ENCODE peak calls at places on chromosomes 7 and 10, in six cellular contexts. E is HL-60; G is prostate gland; V is tibial nerve; R is Karpas-422; Z is CD8-positive, alpha-beta T cell. C is an unnamed sample.

GRCh38 chr7:101516849-101517248 is 112.2 kb downstream of the MYL10 start:
- DNase-seq in R (no peak), V (no peak), E (no peak), Z (no peak), G (no peak), C (no peak)

GRCh38 chr7:75842836-75843446 is 29.3 kb upstream of the CCL24 start:
- DNase-seq in V (peak; percentile 30), E (peak; percentile 68), R (no peak), G (peak; percentile 20), Z (no peak), C (no peak)

GRCh38 chr10:84191106-84191505 is 3.2 kb upstream of the CDHR1 start:
- DNase-seq in V (no peak), E (no peak), R (no peak), G (no peak), Z (peak; percentile 62), C (peak; percentile 36)

GRCh38 chr7:44561962-44562621 is 11.6 kb downstream of the DDX56 start:
- DNase-seq in E (no peak), V (no peak), G (no peak), Z (no peak), R (no peak), C (no peak)

GRCh38 chr10:110618206-110618605 is 25.9 kb upstream of the RBM20 start:
- DNase-seq in R (no peak), Z (no peak), E (no peak), G (no peak), V (no peak), C (no peak)

GRCh38 chr10:104557966-104558365 is 83.1 kb upstream of the SORCS3 start:
- DNase-seq in V (no peak), R (no peak), Z (no peak), E (no peak), G (no peak), C (no peak)

GRCh38 chr7:47536705-47537611 is 45.0 kb downstream of the TNS3 start:
- DNase-seq in Z (no peak), G (peak; percentile 48), R (no peak), E (no peak), V (peak; percentile 45), C (no peak)

GRCh38 chr7:46607176-46607575 is 686.1 kb upstream of the IGFBP3 start:
- DNase-seq in G (no peak), E (no peak), R (no peak), V (no peak), Z (no peak), C (no peak)

GRCh38 chr7:115632636-115633035 is 397.9 kb downstream of the TFEC start:
- DNase-seq in R (no peak), G (no peak), E (no peak), V (no peak), Z (no peak), C (no peak)

GRCh38 chr7:16698200-16698910 is 52.4 kb downstream of the BZW2 start:
- DNase-seq in G (no peak), V (no peak), Z (no peak), E (no peak), R (no peak), C (no peak)

GRCh38 chr7:147199868-147200267 is 1083.3 kb downstream of the CNTNAP2 start:
- DNase-seq in R (no peak), G (no peak), Z (no peak), V (no peak), E (no peak), C (no peak)

GRCh38 chr7:126079581-126079980 is 1150.0 kb upstream of the POT1 start:
- DNase-seq in V (no peak), R (no peak), E (no peak), Z (no peak), G (no peak), C (no peak)

GRCh38 chr7:74178632-74179031 is 4.5 kb downstream of the EIF4H start:
- DNase-seq in G (no peak), V (no peak), E (no peak), R (no peak), Z (no peak), C (no peak)

GRCh38 chr10:43671659-43672555 is 23.2 kb upstream of the ZNF32 start:
- DNase-seq in Z (peak; percentile 67), E (peak; percentile 43), G (peak; percentile 63), R (peak; percentile 86), V (peak; percentile 95), C (peak; percentile 27)

GRCh38 chr10:78914502-78915330 is 154.1 kb upstream of the ZMIZ1 start:
- DNase-seq in Z (no peak), G (peak; percentile 15), R (peak; percentile 58), V (peak; percentile 33), E (no peak), C (no peak)

GRCh38 chr7:42522227-42522991 is 285.4 kb upstream of the GLI3 start:
- DNase-seq in E (no peak), Z (no peak), G (no peak), V (peak; percentile 6), R (no peak), C (no peak)

GRCh38 chr7:134366481-134366880 is 49.8 kb upstream of the SLC35B4 start:
- DNase-seq in R (no peak), E (no peak), G (no peak), Z (no peak), V (no peak), C (no peak)

GRCh38 chr10:63217120-63217605 is 84.0 kb downstream of the NRBF2 start:
- DNase-seq in G (peak; percentile 44), Z (no peak), V (peak; percentile 35), R (peak; percentile 81), E (peak; percentile 45), C (no peak)

GRCh38 chr10:124736491-124737136 is 7.6 kb downstream of the FAM53B start:
- DNase-seq in Z (peak; percentile 49), E (no peak), V (peak; percentile 64), G (peak; percentile 60), R (no peak), C (no peak)

GRCh38 chr7:103150192-103150591 is 1.3 kb upstream of the NAPEPLD start:
- DNase-seq in Z (no peak), G (no peak), E (no peak), R (peak; percentile 47), V (no peak), C (no peak)

GRCh38 chr10:108363566-108363965 is 1199.1 kb upstream of the SORCS1 start:
- DNase-seq in G (no peak), E (no peak), Z (no peak), V (no peak), R (no peak), C (no peak)

GRCh38 chr10:131068311-131068710 is 243.2 kb downstream of the TCERG1L start:
- DNase-seq in G (no peak), V (no peak), Z (no peak), R (no peak), E (no peak), C (no peak)

GRCh38 chr7:140435252-140435895 is 31.5 kb downstream of the RAB19 start:
- DNase-seq in G (no peak), Z (no peak), E (no peak), R (no peak), V (no peak), C (no peak)

GRCh38 chr7:156780724-156781455 is 112.1 kb downstream of the LMBR1 start:
- DNase-seq in Z (no peak), R (peak; percentile 87), V (no peak), E (peak; percentile 46), G (no peak), C (no peak)

GRCh38 chr10:119680668-119681070 is 29.5 kb downstream of the BAG3 start:
- DNase-seq in Z (no peak), G (peak; percentile 77), E (no peak), R (no peak), V (no peak), C (no peak)

GRCh38 chr7:842436-843031 is 10.3 kb downstream of the SUN1 start:
- DNase-seq in E (no peak), R (no peak), Z (no peak), G (no peak), V (no peak), C (no peak)

GRCh38 chr7:1317654-1318450 is 85.2 kb downstream of the UNCX start:
- DNase-seq in V (no peak), R (no peak), E (no peak), Z (no peak), G (no peak), C (no peak)

GRCh38 chr10:79249156-79250121 is 97.8 kb upstream of the PPIF start:
- DNase-seq in V (no peak), Z (no peak), G (no peak), E (peak; percentile 26), R (peak; percentile 75), C (no peak)

GRCh38 chr10:120422459-120422858 is 34.6 kb upstream of the PLPP4 start:
- DNase-seq in V (no peak), Z (no peak), E (no peak), R (no peak), G (no peak), C (no peak)

GRCh38 chr7:47380325-47381131 is 201.4 kb downstream of the TNS3 start:
- DNase-seq in R (no peak), Z (no peak), E (no peak), V (no peak), G (no peak), C (no peak)

GRCh38 chr10:79019961-79020491 is 48.7 kb upstream of the ZMIZ1 start:
- DNase-seq in G (no peak), V (peak; percentile 72), E (no peak), Z (no peak), R (no peak), C (no peak)

GRCh38 chr7:12524794-12525386 is 45.6 kb upstream of the SCIN start:
- DNase-seq in Z (no peak), V (no peak), G (no peak), R (peak; percentile 74), E (no peak), C (no peak)

GRCh38 chr10:114142018-114142417 is 32.0 kb downstream of the CCDC186 start:
- DNase-seq in Z (no peak), V (no peak), R (no peak), E (no peak), G (no peak), C (no peak)

GRCh38 chr7:2655870-2656614 is 24.3 kb downstream of the TTYH3 start:
- DNase-seq in R (no peak), E (no peak), G (no peak), V (no peak), Z (no peak), C (no peak)
- H3K27ac ChIP-seq in R (no peak overlapping the region), E (no peak overlapping the region), G (no peak overlapping the region), V (no peak overlapping the region), Z (no peak overlapping the region), C (no peak overlapping the region)

DNA sequence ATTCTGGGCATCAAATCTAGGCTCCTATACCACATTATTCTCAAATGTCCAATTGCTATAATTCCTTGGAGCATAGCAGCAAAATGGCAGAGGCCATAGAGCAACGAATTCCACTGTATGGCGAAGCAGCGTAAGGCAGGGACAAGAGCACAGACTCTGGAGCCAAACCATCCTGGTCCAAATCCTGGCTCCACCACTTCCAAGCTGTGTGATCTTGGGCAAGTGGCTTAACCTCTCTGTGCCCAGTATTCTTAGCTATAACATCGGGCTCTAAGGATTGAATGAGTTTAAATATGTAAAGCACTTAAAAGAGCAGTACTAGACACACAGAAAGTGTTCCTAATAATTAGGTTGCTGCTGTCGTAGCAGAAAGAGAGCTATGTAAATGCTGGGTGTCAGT is 56.2 kb downstream of the TACC2 start:
- DNase-seq in R (no peak), Z (no peak), E (no peak), G (no peak), V (no peak), C (no peak)
- H3K27ac ChIP-seq in R (no peak overlapping the region), Z (no peak overlapping the region), E (no peak overlapping the region), G (peak overlapping the region; percentile 81), V (no peak overlapping the region), C (no peak overlapping the region)

GRCh38 chr7:158263110-158263963 is 324.3 kb downstream of the PTPRN2 start:
- DNase-seq in G (no peak), Z (no peak), V (no peak), E (no peak), R (no peak), C (no peak)
- H3K27ac ChIP-seq in G (no peak overlapping the region), Z (no peak overlapping the region), V (no peak overlapping the region), E (no peak overlapping the region), R (no peak overlapping the region), C (no peak overlapping the region)

GRCh38 chr7:70014472-70015232 is 416.4 kb downstream of the AUTS2 start:
- DNase-seq in Z (no peak), R (no peak), G (no peak), V (no peak), E (no peak), C (no peak)
- H3K27ac ChIP-seq in Z (no peak overlapping the region), R (no peak overlapping the region), G (no peak overlapping the region), V (no peak overlapping the region), E (no peak overlapping the region), C (no peak overlapping the region)

C was measured in CD4-positive, alpha-beta T cell.